ENCODE peak calls at places on chromosomes 5 and 9, in four cellular contexts. H, I, Y and B are unnamed samples.

GRCh38 chr9:34496149-34496712 is 26.6 kb downstream of the ENHO start:
- DNase-seq in H (no peak), I (no peak), Y (no peak), B (no peak)

GRCh38 chr9:96056221-96056620 is 180.7 kb downstream of the ERCC6L2 start:
- DNase-seq in H (no peak), I (peak), Y (no peak), B (no peak)

GRCh38 chr9:4585135-4585534 is 77.0 kb upstream of the PLPP6 start:
- DNase-seq in H (no peak), I (no peak), Y (no peak), B (no peak)

GRCh38 chr5:759111-759741 is 25.3 kb downstream of the ZDHHC11B start:
- DNase-seq in H (peak), I (peak), Y (no peak), B (peak)

GRCh38 chr9:25939116-25939515 is 260.9 kb upstream of the TUSC1 start:
- DNase-seq in H (no peak), I (peak), Y (no peak), B (no peak)

GRCh38 chr9:122099271-122099869 is 6.3 kb upstream of the TTLL11 start:
- DNase-seq in H (peak), I (peak), Y (peak), B (peak)

GRCh38 chr9:17272510-17272909 is 137.7 kb downstream of the CNTLN start:
- DNase-seq in H (no peak), I (no peak), Y (no peak), B (no peak)

GRCh38 chr9:127450170-127450830 is 906 bp downstream of the RPL12 start:
- DNase-seq in H (no peak), I (peak), Y (peak), B (no peak)

GRCh38 chr5:80216096-80216495 is 39.8 kb downstream of the SERINC5 start:
- DNase-seq in H (no peak), I (no peak), Y (no peak), B (no peak)

GRCh38 chr5:15135661-15136060 is 264.1 kb upstream of the ANKH start:
- DNase-seq in H (no peak), I (no peak), Y (no peak), B (no peak)

GRCh38 chr9:8337834-8338233 is 538.3 kb upstream of the DMAC1 start:
- DNase-seq in H (no peak), I (no peak), Y (no peak), B (no peak)